ENCODE peak calls at places on chromosomes 16 and 17, in seven cellular contexts. D, I, X, A, F, K and O are unnamed samples.

GRCh38 chr17:16929281-16929680 is 42.6 kb downstream of the TNFRSF13B start:
- DNase-seq in F (no peak), A (no peak), K (no peak), I (no peak), D (no peak), X (no peak), O (peak; percentile 16)

GRCh38 chr17:81923302-81924260 is 4.0 kb downstream of the MAFG start:
- DNase-seq in K (peak; percentile 84), X (peak; percentile 86), D (peak; percentile 80), F (no peak), A (no peak), I (peak; percentile 52), O (no peak)

GRCh38 chr17:81394377-81394747 is 895 bp upstream of the BAHCC1 start:
- DNase-seq in D (no peak), K (no peak), A (no peak), I (no peak), F (no peak), X (no peak), O (no peak)

GRCh38 chr16:57621521-57622268 is 6.7 kb upstream of the ADGRG1 start:
- DNase-seq in I (no peak), D (no peak), X (no peak), K (no peak), F (no peak), A (no peak), O (no peak)

GRCh38 chr17:7403043-7403901 is 625 bp downstream of the TMEM256 start:
- DNase-seq in F (peak; percentile 51), I (no peak), X (peak; percentile 75), K (no peak), D (no peak), A (no peak), O (no peak)

GRCh38 chr16:4691666-4692412 is 1.5 kb upstream of the NUDT16L1 start:
- DNase-seq in K (no peak), D (no peak), X (no peak), I (no peak), F (no peak), A (no peak), O (no peak)

GRCh38 chr17:39800540-39800939 is 62.8 kb downstream of the GRB7 start:
- DNase-seq in D (no peak), F (no peak), K (no peak), A (peak; percentile 45), X (peak; percentile 17), I (no peak), O (peak; percentile 18)

GRCh38 chr16:23901178-23902131 is 65.7 kb downstream of the PRKCB start:
- DNase-seq in K (peak; percentile 98), A (no peak), I (no peak), D (peak; percentile 91), X (no peak), F (no peak), O (no peak)

GRCh38 chr16:11587643-11588247 is 1.0 kb upstream of the LITAF start:
- DNase-seq in D (no peak), X (no peak), I (no peak), A (no peak), K (no peak), F (no peak), O (no peak)

GRCh38 chr17:65055280-65055707 is 1.2 kb downstream of the GNA13 start:
- DNase-seq in A (no peak), F (no peak), X (no peak), D (no peak), K (no peak), I (no peak), O (no peak)